ENCODE peak calls at places on chromosomes 6 and 20, in five cellular contexts. One of them, this sample, is unnamed.
A peak's percentile ranks its signal among the peaks of the same experiment; 100 is the strongest.

GRCh38 chr6:160455484-160456213 is 107.5 kb downstream of the SLC22A3 start:
- DNase-seq in mucosa of descending colon: peak; percentile 76
- DNase-seq in body of pancreas: peak; percentile 51
- DNase-seq in right lobe of liver: peak; percentile 64
- DNase-seq in adrenal gland: peak; percentile 83
- DNase-seq in this sample: peak; percentile 64

GRCh38 chr6:150915868-150916267 is 50.4 kb downstream of the MTHFD1L start:
- DNase-seq in mucosa of descending colon: no peak
- DNase-seq in body of pancreas: no peak
- DNase-seq in right lobe of liver: no peak
- DNase-seq in adrenal gland: no peak
- DNase-seq in this sample: no peak

GRCh38 chr6:12371641-12372146 is 81.5 kb downstream of the EDN1 start:
- DNase-seq in mucosa of descending colon: no peak
- DNase-seq in body of pancreas: no peak
- DNase-seq in right lobe of liver: no peak
- DNase-seq in adrenal gland: no peak
- DNase-seq in this sample: no peak

GRCh38 chr6:5305968-5306626 is 44.8 kb downstream of the FARS2 start:
- DNase-seq in mucosa of descending colon: no peak
- DNase-seq in body of pancreas: no peak
- DNase-seq in right lobe of liver: no peak
- DNase-seq in adrenal gland: no peak
- DNase-seq in this sample: no peak

GRCh38 chr6:106177786-106178185 is 91.7 kb downstream of the PRDM1 start:
- DNase-seq in mucosa of descending colon: no peak
- DNase-seq in body of pancreas: no peak
- DNase-seq in right lobe of liver: no peak
- DNase-seq in adrenal gland: no peak
- DNase-seq in this sample: no peak

GRCh38 chr6:53986165-53986720 is 125.0 kb upstream of the MLIP start:
- DNase-seq in mucosa of descending colon: peak; percentile 37
- DNase-seq in body of pancreas: peak; percentile 27
- DNase-seq in right lobe of liver: peak; percentile 62
- DNase-seq in adrenal gland: peak; percentile 82
- DNase-seq in this sample: no peak

GRCh38 chr6:31838968-31839367 is 11.4 kb downstream of the HSPA1B start:
- DNase-seq in mucosa of descending colon: no peak
- DNase-seq in body of pancreas: no peak
- DNase-seq in right lobe of liver: no peak
- DNase-seq in adrenal gland: no peak
- DNase-seq in this sample: no peak

GRCh38 chr6:77403424-77403823 is 59.9 kb downstream of the HTR1B start:
- DNase-seq in mucosa of descending colon: no peak
- DNase-seq in body of pancreas: no peak
- DNase-seq in right lobe of liver: no peak
- DNase-seq in adrenal gland: no peak
- DNase-seq in this sample: no peak

GRCh38 chr6:130913119-130913518 is 85.9 kb downstream of the SMLR1 start:
- DNase-seq in mucosa of descending colon: no peak
- DNase-seq in body of pancreas: no peak
- DNase-seq in right lobe of liver: no peak
- DNase-seq in adrenal gland: no peak
- DNase-seq in this sample: no peak

GRCh38 chr6:33197431-33198048 is 2.9 kb downstream of the RXRB start:
- DNase-seq in mucosa of descending colon: peak; percentile 56
- DNase-seq in body of pancreas: peak; percentile 69
- DNase-seq in right lobe of liver: no peak
- DNase-seq in adrenal gland: peak; percentile 81
- DNase-seq in this sample: no peak
- TF ChIP-seq CTCF in mucosa of descending colon: peak; percentile 35
- TF ChIP-seq CTCF in body of pancreas: peak; percentile 78
- TF ChIP-seq CTCF in right lobe of liver: peak; percentile 65
- TF ChIP-seq CTCF in adrenal gland: peak; percentile 60
- TF ChIP-seq CTCF in this sample: no peak

GRCh38 chr6:42012501-42013133 is 37.7 kb upstream of the TAF8 start:
- DNase-seq in mucosa of descending colon: no peak
- DNase-seq in body of pancreas: no peak
- DNase-seq in right lobe of liver: peak; percentile 20
- DNase-seq in adrenal gland: no peak
- DNase-seq in this sample: no peak
- H3K4me1 ChIP-seq in mucosa of descending colon: peaks cover 9% of the 10 kb centered on the region
- H3K4me1 ChIP-seq in body of pancreas: no peaks in the 10 kb centered on the region
- H3K4me1 ChIP-seq in right lobe of liver: no peaks in the 10 kb centered on the region
- H3K4me1 ChIP-seq in adrenal gland: peaks cover 16% of the 10 kb centered on the region
- H3K4me1 ChIP-seq in this sample: peaks cover 2% of the 10 kb centered on the region

GRCh38 chr6:90156861-90157260 is 139.8 kb downstream of the BACH2 start:
- DNase-seq in mucosa of descending colon: no peak
- DNase-seq in body of pancreas: no peak
- DNase-seq in right lobe of liver: no peak
- DNase-seq in adrenal gland: no peak
- DNase-seq in this sample: no peak
- H3K4me3 ChIP-seq in mucosa of descending colon: no peak overlapping the region
- H3K4me3 ChIP-seq in body of pancreas: no peak overlapping the region
- H3K4me3 ChIP-seq in right lobe of liver: no peak overlapping the region
- H3K4me3 ChIP-seq in adrenal gland: no peak overlapping the region
- H3K4me3 ChIP-seq in this sample: no peak overlapping the region

DNA sequence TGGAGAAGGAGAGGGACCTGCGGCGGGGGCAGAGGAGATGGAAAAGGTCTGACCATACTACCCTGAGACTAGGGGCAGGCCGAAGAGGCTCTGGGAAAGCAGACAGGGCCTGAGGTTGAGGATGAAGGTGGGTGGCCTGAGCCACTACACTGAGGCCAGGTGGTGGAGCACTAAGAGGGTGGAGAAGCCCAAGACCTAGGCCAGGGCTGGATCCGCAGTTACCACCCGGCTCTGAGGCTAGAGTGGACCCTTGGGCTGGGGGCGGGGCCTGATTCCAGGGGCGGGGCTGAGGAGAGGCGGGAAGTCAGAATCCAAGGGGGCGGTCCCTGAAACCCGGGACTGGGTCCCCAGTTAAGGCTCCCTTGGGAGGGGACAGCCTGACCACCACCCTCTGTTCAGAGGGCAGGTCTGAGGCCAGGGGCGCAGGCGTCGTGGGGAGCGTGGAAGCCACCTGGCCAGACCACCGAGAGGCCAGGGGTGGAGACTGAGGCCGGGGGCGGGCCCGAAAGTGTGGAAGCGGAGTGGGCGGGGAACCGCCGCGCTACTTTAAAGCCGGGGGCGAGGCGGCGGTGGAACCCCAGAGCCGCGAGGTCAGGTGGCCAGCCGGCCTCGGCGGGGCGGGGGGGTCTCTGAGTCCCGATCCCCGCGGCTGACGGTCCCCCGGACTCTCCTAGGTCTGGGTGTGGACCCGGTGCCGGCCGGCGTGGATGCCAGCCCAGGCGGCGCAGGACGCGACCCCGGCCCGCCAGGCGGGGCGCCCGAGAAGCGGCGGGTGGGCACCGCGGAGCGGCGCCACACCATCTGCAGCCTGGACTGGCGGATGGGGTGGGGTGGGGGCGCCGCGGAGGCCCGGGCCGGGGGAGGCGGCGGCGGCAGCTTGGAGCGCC is 8.3 kb downstream of the CCM2L start:
- DNase-seq in mucosa of descending colon: peak; percentile 82
- DNase-seq in body of pancreas: peak; percentile 81
- DNase-seq in right lobe of liver: peak; percentile 66
- DNase-seq in adrenal gland: peak; percentile 59
- DNase-seq in this sample: peak; percentile 52
- TF ChIP-seq CTCF in mucosa of descending colon: no peak
- TF ChIP-seq CTCF in body of pancreas: no peak
- TF ChIP-seq CTCF in right lobe of liver: no peak
- TF ChIP-seq CTCF in adrenal gland: no peak
- TF ChIP-seq CTCF in this sample: no peak

GRCh38 chr6:87697581-87698552 is 4.2 kb downstream of the AKIRIN2 start:
- DNase-seq in mucosa of descending colon: no peak
- DNase-seq in body of pancreas: no peak
- DNase-seq in right lobe of liver: no peak
- DNase-seq in adrenal gland: no peak
- DNase-seq in this sample: no peak
- H3K4me1 ChIP-seq in mucosa of descending colon: peaks cover 33% of the 10 kb centered on the region
- H3K4me1 ChIP-seq in body of pancreas: peaks cover 46% of the 10 kb centered on the region
- H3K4me1 ChIP-seq in right lobe of liver: peaks cover 18% of the 10 kb centered on the region
- H3K4me1 ChIP-seq in adrenal gland: peaks cover 45% of the 10 kb centered on the region
- H3K4me1 ChIP-seq in this sample: peaks cover 9% of the 10 kb centered on the region

GRCh38 chr20:60870040-60870439 is 382.0 kb upstream of the CDH4 start:
- DNase-seq in mucosa of descending colon: no peak
- DNase-seq in body of pancreas: no peak
- DNase-seq in right lobe of liver: no peak
- DNase-seq in adrenal gland: no peak
- DNase-seq in this sample: no peak
- H3K4me3 ChIP-seq in mucosa of descending colon: no peak overlapping the region
- H3K4me3 ChIP-seq in body of pancreas: no peak overlapping the region
- H3K4me3 ChIP-seq in right lobe of liver: no peak overlapping the region
- H3K4me3 ChIP-seq in adrenal gland: no peak overlapping the region
- H3K4me3 ChIP-seq in this sample: no peak overlapping the region

DNA sequence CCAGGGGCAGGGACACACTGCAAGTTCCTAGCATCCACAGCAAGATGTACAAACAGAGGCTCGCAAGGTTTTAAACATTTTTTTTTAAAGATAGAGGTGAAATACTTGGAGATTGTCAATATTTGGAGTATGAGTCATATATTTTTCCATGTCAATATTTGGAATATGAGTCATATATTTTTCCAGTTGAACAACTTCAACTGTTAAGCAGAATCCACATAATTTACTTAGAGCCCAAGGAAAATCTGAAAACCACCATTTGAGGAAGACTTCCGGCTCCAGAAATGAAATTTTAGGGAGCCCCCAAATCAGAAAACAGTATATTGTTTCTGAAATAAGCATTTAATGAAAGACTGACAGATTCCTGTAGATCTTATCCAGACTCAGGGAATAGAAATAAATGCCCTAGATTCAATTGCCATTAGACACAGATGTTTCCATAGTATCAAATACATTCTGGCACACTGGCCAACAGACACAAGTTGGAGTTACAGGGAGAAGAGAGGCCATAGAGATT is 51.6 kb upstream of the FAM184A start:
- DNase-seq in mucosa of descending colon: no peak
- DNase-seq in body of pancreas: peak; percentile 30
- DNase-seq in right lobe of liver: no peak
- DNase-seq in adrenal gland: no peak
- DNase-seq in this sample: no peak
- TF ChIP-seq CTCF in mucosa of descending colon: no peak
- TF ChIP-seq CTCF in body of pancreas: peak; percentile 12
- TF ChIP-seq CTCF in right lobe of liver: no peak
- TF ChIP-seq CTCF in adrenal gland: no peak
- TF ChIP-seq CTCF in this sample: no peak

DNA sequence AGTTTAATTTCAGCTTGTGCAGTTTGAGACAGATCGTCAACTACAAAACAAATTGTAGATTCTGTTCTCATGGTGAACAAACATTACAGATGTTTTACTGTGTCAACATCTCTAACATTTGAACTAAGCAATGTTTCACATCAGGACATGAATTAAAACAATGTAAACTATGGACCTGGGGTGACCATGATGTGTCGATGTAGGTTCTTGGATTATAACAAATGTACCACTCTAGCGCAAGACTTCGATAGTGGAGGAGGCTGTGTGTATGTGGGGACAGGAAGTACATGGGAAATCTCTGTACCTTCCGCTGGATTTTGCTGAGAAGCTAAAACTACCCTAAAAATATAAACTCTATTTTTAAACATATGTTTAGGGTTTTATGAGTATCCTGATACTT is 17.1 kb downstream of the HIVEP2 start:
- DNase-seq in mucosa of descending colon: no peak
- DNase-seq in body of pancreas: no peak
- DNase-seq in right lobe of liver: no peak
- DNase-seq in adrenal gland: no peak
- DNase-seq in this sample: no peak
- H3K4me1 ChIP-seq in mucosa of descending colon: no peaks in the 10 kb centered on the region
- H3K4me1 ChIP-seq in body of pancreas: peaks cover 34% of the 10 kb centered on the region
- H3K4me1 ChIP-seq in right lobe of liver: peaks cover 11% of the 10 kb centered on the region
- H3K4me1 ChIP-seq in adrenal gland: peaks cover 7% of the 10 kb centered on the region
- H3K4me1 ChIP-seq in this sample: peaks cover 1% of the 10 kb centered on the region